ENCODE peak calls at places on chromosomes 3 and 15, in eight cellular contexts. One of them, this sample, is unnamed.

GRCh38 chr3:171867976-171868375 is 24.8 kb downstream of the TMEM212 start:
- DNase-seq in right lobe of liver: no peak
- DNase-seq in cardiac muscle cell: no peak
- DNase-seq in endothelial cell of umbilical vein: no peak
- DNase-seq in endothelial cell: no peak
- DNase-seq in ovary: no peak
- DNase-seq in neural crest cell: no peak
- DNase-seq in CD4-positive, alpha-beta T cell: no peak
- DNase-seq in this sample: no peak

GRCh38 chr3:197302696-197303341 is 4.4 kb upstream of the DLG1 start:
- DNase-seq in ovary: no peak
- DNase-seq in cardiac muscle cell: no peak
- DNase-seq in endothelial cell: no peak
- DNase-seq in endothelial cell of umbilical vein: no peak
- DNase-seq in right lobe of liver: no peak
- DNase-seq in CD4-positive, alpha-beta T cell: no peak
- DNase-seq in neural crest cell: no peak
- DNase-seq in this sample: no peak

GRCh38 chr15:90869601-90870353 is 1.4 kb downstream of the FURIN start:
- DNase-seq in cardiac muscle cell: peak; percentile 85
- DNase-seq in endothelial cell of umbilical vein: peak; percentile 95
- DNase-seq in neural crest cell: peak; percentile 29
- DNase-seq in ovary: peak; percentile 42
- DNase-seq in endothelial cell: peak; percentile 54
- DNase-seq in right lobe of liver: peak; percentile 71
- DNase-seq in CD4-positive, alpha-beta T cell: no peak
- DNase-seq in this sample: no peak

GRCh38 chr3:118987466-118987865 is 47.2 kb downstream of the IGSF11 start:
- DNase-seq in cardiac muscle cell: no peak
- DNase-seq in ovary: peak; percentile 83
- DNase-seq in endothelial cell of umbilical vein: no peak
- DNase-seq in CD4-positive, alpha-beta T cell: no peak
- DNase-seq in neural crest cell: no peak
- DNase-seq in endothelial cell: no peak
- DNase-seq in right lobe of liver: peak; percentile 46
- DNase-seq in this sample: no peak

GRCh38 chr3:39096775-39097174 is 10.7 kb downstream of the GORASP1 start:
- DNase-seq in cardiac muscle cell: no peak
- DNase-seq in ovary: no peak
- DNase-seq in endothelial cell: no peak
- DNase-seq in endothelial cell of umbilical vein: no peak
- DNase-seq in CD4-positive, alpha-beta T cell: no peak
- DNase-seq in neural crest cell: no peak
- DNase-seq in right lobe of liver: no peak
- DNase-seq in this sample: no peak

GRCh38 chr3:38141952-38142273 is 3.5 kb downstream of the MYD88 start:
- DNase-seq in endothelial cell: no peak
- DNase-seq in endothelial cell of umbilical vein: no peak
- DNase-seq in neural crest cell: no peak
- DNase-seq in right lobe of liver: no peak
- DNase-seq in CD4-positive, alpha-beta T cell: no peak
- DNase-seq in cardiac muscle cell: no peak
- DNase-seq in ovary: no peak
- DNase-seq in this sample: no peak

GRCh38 chr3:162390891-162391290 is 894.3 kb downstream of the OTOL1 start:
- DNase-seq in endothelial cell of umbilical vein: no peak
- DNase-seq in CD4-positive, alpha-beta T cell: no peak
- DNase-seq in right lobe of liver: no peak
- DNase-seq in neural crest cell: no peak
- DNase-seq in cardiac muscle cell: no peak
- DNase-seq in ovary: no peak
- DNase-seq in endothelial cell: no peak
- DNase-seq in this sample: no peak

GRCh38 chr3:65938676-65939075 is 100.0 kb downstream of the MAGI1 start:
- DNase-seq in right lobe of liver: no peak
- DNase-seq in neural crest cell: no peak
- DNase-seq in endothelial cell of umbilical vein: no peak
- DNase-seq in endothelial cell: no peak
- DNase-seq in cardiac muscle cell: no peak
- DNase-seq in ovary: no peak
- DNase-seq in CD4-positive, alpha-beta T cell: no peak
- DNase-seq in this sample: no peak

GRCh38 chr15:79881254-79881653 is 15.6 kb downstream of the MTHFS start:
- DNase-seq in cardiac muscle cell: no peak
- DNase-seq in endothelial cell of umbilical vein: peak; percentile 28
- DNase-seq in ovary: no peak
- DNase-seq in right lobe of liver: no peak
- DNase-seq in neural crest cell: no peak
- DNase-seq in endothelial cell: no peak
- DNase-seq in CD4-positive, alpha-beta T cell: no peak
- DNase-seq in this sample: no peak

GRCh38 chr3:140898340-140899180 is 43.1 kb upstream of the SLC25A36 start:
- DNase-seq in endothelial cell: peak; percentile 16
- DNase-seq in cardiac muscle cell: peak; percentile 39
- DNase-seq in right lobe of liver: no peak
- DNase-seq in endothelial cell of umbilical vein: peak; percentile 55
- DNase-seq in ovary: no peak
- DNase-seq in CD4-positive, alpha-beta T cell: no peak
- DNase-seq in neural crest cell: peak; percentile 11
- DNase-seq in this sample: no peak

GRCh38 chr3:133491481-133492059 is 81.9 kb upstream of the CDV3 start:
- DNase-seq in neural crest cell: no peak
- DNase-seq in cardiac muscle cell: no peak
- DNase-seq in endothelial cell of umbilical vein: no peak
- DNase-seq in CD4-positive, alpha-beta T cell: no peak
- DNase-seq in right lobe of liver: no peak
- DNase-seq in ovary: no peak
- DNase-seq in endothelial cell: no peak
- DNase-seq in this sample: no peak
- TF ChIP-seq CTCF in neural crest cell: no peak
- TF ChIP-seq CTCF in cardiac muscle cell: no peak
- TF ChIP-seq CTCF in endothelial cell of umbilical vein: no peak
- TF ChIP-seq CTCF in CD4-positive, alpha-beta T cell: no peak
- TF ChIP-seq CTCF in right lobe of liver: no peak
- TF ChIP-seq CTCF in ovary: no peak
- TF ChIP-seq CTCF in endothelial cell: no peak
- TF ChIP-seq CTCF in this sample: no peak

GRCh38 chr15:25742008-25742407 is 121.1 kb downstream of the ATP10A start:
- DNase-seq in endothelial cell: no peak
- DNase-seq in CD4-positive, alpha-beta T cell: no peak
- DNase-seq in neural crest cell: peak; percentile 25
- DNase-seq in endothelial cell of umbilical vein: no peak
- DNase-seq in cardiac muscle cell: no peak
- DNase-seq in right lobe of liver: peak; percentile 29
- DNase-seq in ovary: no peak
- DNase-seq in this sample: no peak

GRCh38 chr15:25741253-25741575 is 121.9 kb downstream of the ATP10A start:
- DNase-seq in endothelial cell: no peak
- DNase-seq in cardiac muscle cell: no peak
- DNase-seq in ovary: no peak
- DNase-seq in endothelial cell of umbilical vein: no peak
- DNase-seq in right lobe of liver: no peak
- DNase-seq in CD4-positive, alpha-beta T cell: no peak
- DNase-seq in neural crest cell: no peak
- DNase-seq in this sample: no peak

GRCh38 chr15:25738171-25738792 is 124.8 kb downstream of the ATP10A start:
- DNase-seq in CD4-positive, alpha-beta T cell: no peak
- DNase-seq in right lobe of liver: no peak
- DNase-seq in cardiac muscle cell: no peak
- DNase-seq in neural crest cell: no peak
- DNase-seq in endothelial cell: no peak
- DNase-seq in ovary: no peak
- DNase-seq in endothelial cell of umbilical vein: no peak
- DNase-seq in this sample: no peak

GRCh38 chr15:25740438-25741252 is 122.5 kb downstream of the ATP10A start:
- DNase-seq in cardiac muscle cell: no peak
- DNase-seq in CD4-positive, alpha-beta T cell: no peak
- DNase-seq in neural crest cell: no peak
- DNase-seq in endothelial cell of umbilical vein: no peak
- DNase-seq in right lobe of liver: no peak
- DNase-seq in ovary: no peak
- DNase-seq in endothelial cell: no peak
- DNase-seq in this sample: no peak

GRCh38 chr15:25739687-25740121 is 123.4 kb downstream of the ATP10A start:
- DNase-seq in right lobe of liver: no peak
- DNase-seq in ovary: no peak
- DNase-seq in neural crest cell: peak; percentile 14
- DNase-seq in cardiac muscle cell: peak; percentile 46
- DNase-seq in endothelial cell: peak; percentile 34
- DNase-seq in CD4-positive, alpha-beta T cell: peak; percentile 26
- DNase-seq in endothelial cell of umbilical vein: no peak
- DNase-seq in this sample: no peak
- TF ChIP-seq CTCF in right lobe of liver: no peak
- TF ChIP-seq CTCF in ovary: no peak
- TF ChIP-seq CTCF in neural crest cell: peak; percentile 43
- TF ChIP-seq CTCF in cardiac muscle cell: peak; percentile 36
- TF ChIP-seq CTCF in endothelial cell: no peak
- TF ChIP-seq CTCF in CD4-positive, alpha-beta T cell: peak; percentile 51
- TF ChIP-seq CTCF in endothelial cell of umbilical vein: no peak
- TF ChIP-seq CTCF in this sample: peak; percentile 27

GRCh38 chr3:185460719-185461350 is 38.0 kb downstream of the TMEM41A start:
- DNase-seq in cardiac muscle cell: peak; percentile 8
- DNase-seq in CD4-positive, alpha-beta T cell: no peak
- DNase-seq in right lobe of liver: no peak
- DNase-seq in endothelial cell of umbilical vein: peak; percentile 37
- DNase-seq in ovary: no peak
- DNase-seq in neural crest cell: no peak
- DNase-seq in endothelial cell: no peak
- DNase-seq in this sample: no peak
- TF ChIP-seq CTCF in cardiac muscle cell: peak; percentile 41
- TF ChIP-seq CTCF in CD4-positive, alpha-beta T cell: no peak
- TF ChIP-seq CTCF in right lobe of liver: peak; percentile 28
- TF ChIP-seq CTCF in endothelial cell of umbilical vein: no peak
- TF ChIP-seq CTCF in ovary: no peak
- TF ChIP-seq CTCF in neural crest cell: peak; percentile 59
- TF ChIP-seq CTCF in endothelial cell: peak; percentile 62
- TF ChIP-seq CTCF in this sample: peak; percentile 49

DNA sequence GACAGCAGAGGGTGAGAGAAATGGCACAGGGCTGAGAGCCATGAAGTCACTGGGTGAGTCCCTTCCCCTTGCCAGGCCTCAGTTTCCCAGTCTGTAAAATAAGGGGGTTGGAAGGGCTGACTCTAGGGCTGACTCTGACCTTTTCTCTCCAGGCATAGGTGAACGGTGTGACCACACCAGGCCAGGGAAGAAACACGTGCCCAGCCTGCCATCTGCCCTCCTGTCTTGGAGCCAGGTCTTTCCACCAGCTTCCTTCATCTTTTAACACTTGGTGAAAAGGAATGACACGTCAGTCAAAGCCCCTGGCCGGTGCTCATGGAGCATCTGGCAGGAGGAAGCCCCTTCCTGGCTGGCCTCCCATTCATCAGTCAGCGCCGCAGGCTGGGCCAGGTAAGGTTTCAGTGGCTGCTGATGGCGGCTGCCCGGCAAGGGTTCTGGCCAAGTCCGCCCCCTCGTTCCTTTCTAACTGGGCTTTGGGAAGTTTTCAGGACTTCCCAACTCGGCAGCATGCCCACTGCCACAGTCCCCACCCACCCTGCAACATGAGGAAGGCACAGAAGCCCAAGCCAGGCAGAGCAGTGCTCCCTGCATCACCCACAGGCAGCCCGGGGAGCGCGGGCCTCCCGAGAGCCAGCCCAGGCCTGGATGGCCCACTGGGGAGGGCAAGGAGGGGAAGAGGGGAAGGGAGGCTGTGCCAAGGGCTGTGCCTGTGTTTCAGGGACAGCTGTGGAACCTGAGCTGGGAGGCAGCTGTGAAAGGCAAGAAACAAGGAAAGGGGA is 74.2 kb downstream of the CPN2 start:
- DNase-seq in neural crest cell: no peak
- DNase-seq in right lobe of liver: peak; percentile 78
- DNase-seq in endothelial cell of umbilical vein: peak; percentile 75
- DNase-seq in cardiac muscle cell: no peak
- DNase-seq in ovary: peak; percentile 75
- DNase-seq in endothelial cell: no peak
- DNase-seq in CD4-positive, alpha-beta T cell: no peak
- DNase-seq in this sample: no peak
- TF ChIP-seq CTCF in neural crest cell: no peak
- TF ChIP-seq CTCF in right lobe of liver: no peak
- TF ChIP-seq CTCF in endothelial cell of umbilical vein: no peak
- TF ChIP-seq CTCF in cardiac muscle cell: no peak
- TF ChIP-seq CTCF in ovary: no peak
- TF ChIP-seq CTCF in endothelial cell: no peak
- TF ChIP-seq CTCF in CD4-positive, alpha-beta T cell: no peak
- TF ChIP-seq CTCF in this sample: no peak

GRCh38 chr3:122305818-122306621 is 19.0 kb upstream of the CSTA start:
- DNase-seq in cardiac muscle cell: peak; percentile 64
- DNase-seq in endothelial cell: no peak
- DNase-seq in right lobe of liver: peak; percentile 74
- DNase-seq in neural crest cell: no peak
- DNase-seq in endothelial cell of umbilical vein: no peak
- DNase-seq in ovary: no peak
- DNase-seq in CD4-positive, alpha-beta T cell: no peak
- DNase-seq in this sample: no peak
- TF ChIP-seq CTCF in cardiac muscle cell: peak; percentile 7
- TF ChIP-seq CTCF in endothelial cell: no peak
- TF ChIP-seq CTCF in right lobe of liver: peak; percentile 45
- TF ChIP-seq CTCF in neural crest cell: no peak
- TF ChIP-seq CTCF in endothelial cell of umbilical vein: no peak
- TF ChIP-seq CTCF in ovary: no peak
- TF ChIP-seq CTCF in CD4-positive, alpha-beta T cell: no peak
- TF ChIP-seq CTCF in this sample: peak; percentile 40

GRCh38 chr3:115626006-115626409 is 2.7 kb downstream of the GAP43 start:
- DNase-seq in endothelial cell: no peak
- DNase-seq in endothelial cell of umbilical vein: no peak
- DNase-seq in ovary: no peak
- DNase-seq in CD4-positive, alpha-beta T cell: no peak
- DNase-seq in neural crest cell: no peak
- DNase-seq in cardiac muscle cell: no peak
- DNase-seq in right lobe of liver: no peak
- DNase-seq in this sample: no peak
- TF ChIP-seq CTCF in endothelial cell: peak; percentile 3
- TF ChIP-seq CTCF in endothelial cell of umbilical vein: no peak
- TF ChIP-seq CTCF in ovary: no peak
- TF ChIP-seq CTCF in CD4-positive, alpha-beta T cell: no peak
- TF ChIP-seq CTCF in neural crest cell: no peak
- TF ChIP-seq CTCF in cardiac muscle cell: no peak
- TF ChIP-seq CTCF in right lobe of liver: no peak
- TF ChIP-seq CTCF in this sample: no peak

GRCh38 chr15:73866881-73867410 is 6.4 kb upstream of the TBC1D21 start:
- DNase-seq in cardiac muscle cell: no peak
- DNase-seq in CD4-positive, alpha-beta T cell: no peak
- DNase-seq in ovary: no peak
- DNase-seq in right lobe of liver: peak; percentile 24
- DNase-seq in endothelial cell: no peak
- DNase-seq in endothelial cell of umbilical vein: no peak
- DNase-seq in neural crest cell: no peak
- DNase-seq in this sample: no peak
- TF ChIP-seq CTCF in cardiac muscle cell: peak; percentile 7
- TF ChIP-seq CTCF in CD4-positive, alpha-beta T cell: no peak
- TF ChIP-seq CTCF in ovary: no peak
- TF ChIP-seq CTCF in right lobe of liver: no peak
- TF ChIP-seq CTCF in endothelial cell: no peak
- TF ChIP-seq CTCF in endothelial cell of umbilical vein: no peak
- TF ChIP-seq CTCF in neural crest cell: no peak
- TF ChIP-seq CTCF in this sample: peak; percentile 11

GRCh38 chr15:38260077-38260476 is 7.4 kb downstream of the SPRED1 start:
- DNase-seq in cardiac muscle cell: no peak
- DNase-seq in neural crest cell: no peak
- DNase-seq in ovary: no peak
- DNase-seq in right lobe of liver: no peak
- DNase-seq in CD4-positive, alpha-beta T cell: no peak
- DNase-seq in endothelial cell: no peak
- DNase-seq in endothelial cell of umbilical vein: no peak
- DNase-seq in this sample: no peak
- TF ChIP-seq CTCF in cardiac muscle cell: peak; percentile 21
- TF ChIP-seq CTCF in neural crest cell: no peak
- TF ChIP-seq CTCF in ovary: no peak
- TF ChIP-seq CTCF in right lobe of liver: no peak
- TF ChIP-seq CTCF in CD4-positive, alpha-beta T cell: no peak
- TF ChIP-seq CTCF in endothelial cell: no peak
- TF ChIP-seq CTCF in endothelial cell of umbilical vein: no peak
- TF ChIP-seq CTCF in this sample: no peak